ENCODE peak calls at places on chromosomes 6 and 20, in eight cellular contexts. G is mammary epithelial cell; W is GM20000; Q is natural killer cell; U is WERI-Rb-1; B is activated CD8-positive, alpha-beta T cell treated with anti-CD3 and anti-CD28 coated beads for 36 hours; V is fibroblast of the aortic adventitia; Y is ovary. A is an unnamed sample.

GRCh38 chr6:144283781-144284473 is 1.2 kb upstream of the UTRN start:
- DNase-seq in G (peak), W (peak), Q (no peak), U (no peak), B (no peak), V (peak), Y (no peak), A (no peak)

GRCh38 chr20:62635852-62636251 is 6.5 kb upstream of the SLCO4A1 start:
- DNase-seq in G (no peak), W (no peak), Q (no peak), U (peak), B (no peak), V (no peak), Y (no peak), A (no peak)

GRCh38 chr20:38842558-38842981 is 37.1 kb downstream of the PPP1R16B start:
- DNase-seq in G (no peak), W (peak), Q (no peak), U (no peak), B (peak), V (no peak), Y (no peak), A (peak)

GRCh38 chr20:23122959-23123655 is 37.0 kb upstream of the CD93 start:
- DNase-seq in G (no peak), W (no peak), Q (no peak), U (no peak), B (no peak), V (no peak), Y (no peak), A (no peak)

GRCh38 chr6:165799736-165800135 is 136.7 kb upstream of the PDE10A start:
- DNase-seq in G (no peak), W (no peak), Q (no peak), U (no peak), B (no peak), V (peak), Y (no peak), A (no peak)

GRCh38 chr20:62061851-62062418 is 3.7 kb downstream of the TAF4 start:
- DNase-seq in G (no peak), W (no peak), Q (no peak), U (no peak), B (no peak), V (no peak), Y (no peak), A (no peak)

GRCh38 chr6:125585470-125585869 is 164.0 kb upstream of the HEY2 start:
- DNase-seq in G (no peak), W (no peak), Q (no peak), U (no peak), B (no peak), V (no peak), Y (no peak), A (no peak)

GRCh38 chr20:58075565-58075964 is 152.9 kb downstream of the ANKRD60 start:
- DNase-seq in G (no peak), W (no peak), Q (no peak), U (no peak), B (no peak), V (no peak), Y (no peak), A (no peak)

GRCh38 chr6:142258305-142258704 is 43.5 kb upstream of the ADGRG6 start:
- DNase-seq in G (no peak), W (no peak), Q (no peak), U (no peak), B (no peak), V (no peak), Y (no peak), A (no peak)

GRCh38 chr20:37207176-37207575 is 27.8 kb upstream of the MROH8 start:
- DNase-seq in G (no peak), W (no peak), Q (no peak), U (no peak), B (no peak), V (no peak), Y (peak), A (no peak)

GRCh38 chr6:122141246-122141645 is 258.2 kb upstream of the HSF2 start:
- DNase-seq in G (no peak), W (no peak), Q (no peak), U (no peak), B (no peak), V (no peak), Y (no peak), A (no peak)

GRCh38 chr6:36962874-36963273 is 8.3 kb downstream of the PI16 start:
- DNase-seq in G (no peak), W (peak), Q (peak), U (peak), B (peak), V (peak), Y (no peak), A (peak)

GRCh38 chr6:149216459-149216858 is 101.1 kb upstream of the TAB2 start:
- DNase-seq in G (no peak), W (no peak), Q (no peak), U (no peak), B (no peak), V (no peak), Y (no peak), A (no peak)

GRCh38 chr20:34570859-34571306 is 12.4 kb downstream of the MAP1LC3A start:
- DNase-seq in G (no peak), W (no peak), Q (no peak), U (no peak), B (no peak), V (peak), Y (no peak), A (no peak)

GRCh38 chr6:8494730-8495129 is 59.4 kb upstream of the SLC35B3 start:
- DNase-seq in G (no peak), W (no peak), Q (no peak), U (no peak), B (no peak), V (no peak), Y (no peak), A (no peak)

GRCh38 chr6:35425284-35425683 is 26.9 kb upstream of the FANCE start:
- DNase-seq in G (peak), W (no peak), Q (no peak), U (no peak), B (no peak), V (peak), Y (no peak), A (no peak)

GRCh38 chr6:121963826-121964225 is 435.6 kb upstream of the HSF2 start:
- DNase-seq in G (no peak), W (no peak), Q (no peak), U (no peak), B (no peak), V (no peak), Y (no peak), A (no peak)

GRCh38 chr6:109800771-109801170 is 109.7 kb downstream of the FIG4 start:
- DNase-seq in G (no peak), W (no peak), Q (no peak), U (no peak), B (no peak), V (no peak), Y (no peak), A (no peak)

GRCh38 chr6:68333444-68333843 is 301.6 kb upstream of the ADGRB3 start:
- DNase-seq in G (no peak), W (no peak), Q (no peak), U (no peak), B (no peak), V (no peak), Y (no peak), A (no peak)

GRCh38 chr20:45905505-45906079 is 6.4 kb downstream of the PLTP start:
- DNase-seq in G (peak), W (no peak), Q (no peak), U (no peak), B (no peak), V (peak), Y (no peak), A (no peak)

GRCh38 chr20:63708301-63709148 is 686 bp downstream of the ZGPAT start:
- DNase-seq in G (peak), W (no peak), Q (no peak), U (peak), B (no peak), V (no peak), Y (peak), A (peak)

GRCh38 chr6:66992660-66993059 is 1285.6 kb upstream of the EYS start:
- DNase-seq in G (no peak), W (no peak), Q (no peak), U (no peak), B (no peak), V (no peak), Y (no peak), A (no peak)

GRCh38 chr6:49556429-49556837 is 6.0 kb downstream of the C6orf141 start:
- DNase-seq in G (peak), W (no peak), Q (no peak), U (no peak), B (no peak), V (peak), Y (no peak), A (no peak)

GRCh38 chr6:139027620-139028182 is 844 bp upstream of the ABRACL start:
- DNase-seq in G (peak), W (peak), Q (no peak), U (no peak), B (peak), V (peak), Y (no peak), A (peak)

GRCh38 chr6:152952866-152953509 is 29.9 kb downstream of the FBXO5 start:
- DNase-seq in G (peak), W (peak), Q (no peak), U (no peak), B (no peak), V (peak), Y (no peak), A (peak)

GRCh38 chr6:152950240-152950639 is 32.6 kb downstream of the FBXO5 start:
- DNase-seq in G (no peak), W (no peak), Q (no peak), U (no peak), B (no peak), V (no peak), Y (no peak), A (no peak)

GRCh38 chr6:152952045-152952444 is 30.8 kb downstream of the FBXO5 start:
- DNase-seq in G (peak), W (no peak), Q (no peak), U (no peak), B (peak), V (peak), Y (no peak), A (no peak)

GRCh38 chr6:152957796-152958195 is 25.0 kb downstream of the FBXO5 start:
- DNase-seq in G (peak), W (no peak), Q (no peak), U (no peak), B (no peak), V (no peak), Y (no peak), A (no peak)

GRCh38 chr6:152954443-152954842 is 28.4 kb downstream of the FBXO5 start:
- DNase-seq in G (no peak), W (peak), Q (no peak), U (no peak), B (no peak), V (no peak), Y (no peak), A (peak)
- TF ChIP-seq CTCF in G (no peak), W (no peak), Q (no peak), U (peak), B (no peak), V (no peak), Y (no peak), A (peak)

GRCh38 chr6:16759181-16759645 is 2.0 kb downstream of the ATXN1 start:
- DNase-seq in G (peak), W (peak), Q (no peak), U (no peak), B (no peak), V (no peak), Y (no peak), A (no peak)

GRCh38 chr6:16761469-16762264 is 407 bp upstream of the ATXN1 start:
- DNase-seq in G (peak), W (peak), Q (peak), U (peak), B (peak), V (peak), Y (peak), A (peak)

GRCh38 chr6:16760536-16761468 is at the start of gene ATXN1:
- DNase-seq in G (peak), W (peak), Q (peak), U (peak), B (peak), V (no peak), Y (peak), A (peak)

GRCh38 chr6:16758163-16758975 is 2.9 kb downstream of the ATXN1 start:
- DNase-seq in G (peak), W (no peak), Q (no peak), U (no peak), B (no peak), V (no peak), Y (no peak), A (no peak)

DNA sequence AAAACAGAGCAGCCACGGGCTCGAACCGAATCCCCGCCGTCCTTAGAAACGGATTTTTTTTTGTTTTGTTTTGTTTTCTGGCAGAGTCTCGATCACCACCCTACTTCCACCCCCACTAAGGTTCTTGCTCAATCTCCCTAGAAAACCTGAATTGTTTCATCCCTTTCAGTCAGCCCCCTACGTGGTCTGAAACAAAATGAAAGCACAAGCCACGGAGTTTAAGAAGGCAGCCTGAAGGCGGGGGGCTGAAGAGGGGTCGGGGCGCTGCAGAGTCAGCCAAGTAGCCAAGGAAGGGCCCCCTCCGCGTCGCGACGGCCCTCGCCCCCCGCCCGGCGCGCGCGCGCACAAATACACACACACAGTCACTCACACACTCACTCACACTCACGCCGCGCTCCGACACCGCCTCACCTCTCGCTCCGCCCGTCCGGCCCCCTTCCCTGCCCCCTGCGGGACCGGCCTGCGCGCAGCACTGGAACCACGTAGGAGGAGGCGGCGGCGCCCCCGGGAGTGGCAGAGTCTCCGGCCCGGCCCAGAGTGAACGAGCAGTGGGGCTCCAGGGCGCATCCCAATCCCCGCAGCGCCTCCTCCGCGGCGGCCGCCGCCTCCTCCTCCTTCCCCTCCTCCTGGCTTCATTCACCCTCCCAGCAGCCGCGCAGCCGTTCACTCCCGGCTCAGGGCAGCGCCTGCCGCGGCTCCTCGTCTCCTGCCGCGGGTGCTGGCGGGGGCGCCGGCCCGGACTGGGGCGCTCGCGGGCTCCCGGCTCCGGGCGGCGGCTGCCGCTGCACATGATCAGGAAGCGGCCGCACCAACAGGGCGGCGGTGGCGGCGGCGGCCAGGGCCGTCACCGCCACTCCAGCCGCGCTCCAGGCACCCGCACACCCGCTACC is 1.4 kb downstream of the ATXN1 start:
- DNase-seq in G (peak), W (peak), Q (peak), U (peak), B (peak), V (peak), Y (peak), A (peak)
- TF ChIP-seq CTCF in G (no peak), W (peak), Q (no peak), U (peak), B (no peak), V (no peak), Y (no peak), A (peak)

DNA sequence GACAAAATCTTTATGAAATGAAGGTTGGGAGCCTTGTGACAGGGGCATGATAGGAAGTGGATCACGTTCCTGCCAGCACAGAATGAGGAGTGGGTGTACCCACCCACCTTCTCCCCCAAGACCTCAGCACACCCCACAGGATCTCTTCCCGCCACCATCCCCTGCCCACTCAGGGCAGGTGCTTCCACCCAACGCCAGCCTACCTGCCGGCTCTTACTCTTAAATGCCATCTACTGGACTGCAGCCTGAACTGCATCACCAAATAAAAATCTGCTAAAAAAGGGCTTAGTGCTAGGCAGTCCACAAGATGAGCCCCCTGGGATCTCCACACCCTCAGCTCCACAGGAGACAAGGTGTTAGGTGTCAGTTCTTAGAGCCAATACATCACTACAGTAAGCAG is 20.6 kb downstream of the DTNBP1 start:
- DNase-seq in G (no peak), W (no peak), Q (no peak), U (peak), B (no peak), V (no peak), Y (no peak), A (no peak)
- TF ChIP-seq CTCF in G (peak), W (peak), Q (no peak), U (peak), B (peak), V (peak), Y (no peak), A (no peak)

GRCh38 chr20:33408313-33408712 is 7.0 kb upstream of the CDK5RAP1 start:
- DNase-seq in G (no peak), W (no peak), Q (no peak), U (no peak), B (no peak), V (no peak), Y (no peak), A (no peak)

GRCh38 chr20:33408716-33409654 is 7.7 kb upstream of the CDK5RAP1 start:
- DNase-seq in G (no peak), W (no peak), Q (no peak), U (no peak), B (no peak), V (no peak), Y (no peak), A (no peak)

GRCh38 chr20:33411711-33412483 is 10.6 kb upstream of the CDK5RAP1 start:
- DNase-seq in G (no peak), W (no peak), Q (no peak), U (no peak), B (no peak), V (no peak), Y (no peak), A (no peak)

GRCh38 chr20:33411136-33411690 is 9.9 kb upstream of the CDK5RAP1 start:
- DNase-seq in G (no peak), W (no peak), Q (no peak), U (no peak), B (no peak), V (no peak), Y (no peak), A (no peak)

GRCh38 chr20:33410081-33410742 is 8.9 kb upstream of the CDK5RAP1 start:
- DNase-seq in G (no peak), W (no peak), Q (no peak), U (no peak), B (no peak), V (no peak), Y (no peak), A (no peak)
- TF ChIP-seq CTCF in G (no peak), W (no peak), Q (no peak), U (no peak), B (no peak), V (no peak), Y (no peak), A (no peak)

GRCh38 chr20:33233129-33233774 is 2.5 kb upstream of the BPIFA1 start:
- DNase-seq in G (no peak), W (no peak), Q (no peak), U (peak), B (no peak), V (no peak), Y (no peak), A (no peak)
- TF ChIP-seq CTCF in G (no peak), W (no peak), Q (no peak), U (peak), B (no peak), V (no peak), Y (no peak), A (no peak)

GRCh38 chr20:21101453-21102251 is 4.5 kb downstream of the LINC00237 start:
- DNase-seq in G (no peak), W (peak), Q (no peak), U (no peak), B (peak), V (no peak), Y (no peak), A (peak)
- TF ChIP-seq CTCF in G (no peak), W (no peak), Q (no peak), U (no peak), B (no peak), V (no peak), Y (no peak), A (no peak)

GRCh38 chr20:40670251-40670650 is 18.8 kb downstream of the MAFB start:
- DNase-seq in G (no peak), W (no peak), Q (no peak), U (no peak), B (no peak), V (no peak), Y (no peak), A (no peak)

GRCh38 chr20:40669692-40670091 is 19.3 kb downstream of the MAFB start:
- DNase-seq in G (no peak), W (no peak), Q (no peak), U (no peak), B (no peak), V (no peak), Y (no peak), A (no peak)

GRCh38 chr20:40666336-40666735 is 22.7 kb downstream of the MAFB start:
- DNase-seq in G (no peak), W (no peak), Q (no peak), U (no peak), B (no peak), V (no peak), Y (no peak), A (no peak)

GRCh38 chr20:40667503-40667902 is 21.5 kb downstream of the MAFB start:
- DNase-seq in G (no peak), W (no peak), Q (no peak), U (no peak), B (no peak), V (no peak), Y (no peak), A (no peak)

DNA sequence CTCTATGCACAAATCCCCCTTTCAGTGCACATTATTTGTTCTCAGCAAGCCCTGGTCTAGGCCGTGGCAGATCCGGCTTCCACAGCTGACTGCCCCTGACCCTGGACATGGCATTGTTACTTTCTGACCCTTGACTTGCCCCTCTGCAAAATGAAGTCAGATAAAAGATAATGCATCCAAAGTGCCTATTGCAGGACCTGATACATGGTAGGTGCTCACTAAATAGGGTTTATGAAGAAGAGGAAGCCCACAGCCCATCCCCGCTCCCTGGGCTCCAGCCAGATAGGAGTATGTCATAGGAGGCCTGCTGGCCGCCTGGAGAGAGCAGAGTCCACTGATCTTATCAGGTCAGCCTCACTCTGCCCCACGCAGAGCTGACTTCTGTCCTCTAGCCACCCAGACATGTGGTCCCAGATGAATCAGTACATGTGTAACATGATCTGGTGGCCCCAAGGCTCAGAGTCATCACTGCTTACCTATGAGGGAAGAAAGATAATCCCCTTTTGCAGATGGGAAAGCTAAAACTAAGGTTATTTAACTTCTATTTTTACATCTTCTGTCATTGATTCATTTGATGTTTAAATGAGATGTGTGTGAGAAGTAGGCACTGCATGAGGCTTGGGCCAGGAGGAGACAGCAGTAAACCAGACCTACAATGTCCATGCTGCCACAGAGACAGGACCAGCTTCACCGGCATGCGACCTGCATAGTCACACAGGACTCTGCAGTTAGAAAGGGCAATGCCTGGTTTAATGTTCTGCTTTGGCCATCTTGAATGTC is 20.4 kb downstream of the MAFB start:
- DNase-seq in G (peak), W (no peak), Q (no peak), U (no peak), B (no peak), V (no peak), Y (no peak), A (no peak)
- TF ChIP-seq CTCF in G (no peak), W (no peak), Q (no peak), U (no peak), B (no peak), V (no peak), Y (no peak), A (no peak)

A was measured in GM10248.